ENCODE peak calls at places on chromosomes 16 and 17, in ten cellular contexts. E is tibial nerve, D is right lobe of liver, G is gastrocnemius medialis, L is heart left ventricle, J is A549, A is HCT116, I is ovary, X is body of pancreas, K is transverse colon. N is an unnamed sample.

GRCh38 chr16:318628-319027 is 33.9 kb downstream of the AXIN1 start:
- DNase-seq in E (no peak), D (no peak), G (no peak), L (no peak), J (peak), A (no peak), I (no peak), X (no peak), K (no peak), N (no peak)

GRCh38 chr17:9768381-9768934 is 22.9 kb downstream of the DHRS7C start:
- DNase-seq in E (no peak), D (no peak), G (no peak), L (no peak), J (peak), A (peak), I (no peak), X (no peak), K (no peak), N (no peak)

GRCh38 chr16:14310519-14310991 is 239.4 kb downstream of the MRTFB start:
- DNase-seq in E (no peak), D (no peak), G (peak), L (no peak), J (peak), A (no peak), I (no peak), X (no peak), K (peak), N (no peak)

GRCh38 chr16:54817940-54818574 is 112.6 kb upstream of the IRX5 start:
- DNase-seq in E (no peak), D (no peak), G (no peak), L (no peak), J (no peak), A (no peak), I (no peak), X (no peak), K (no peak), N (no peak)

GRCh38 chr16:73082608-73083007 is 34.7 kb upstream of the ZFHX3 start:
- DNase-seq in E (no peak), D (no peak), G (no peak), L (no peak), J (peak), A (no peak), I (no peak), X (no peak), K (no peak), N (no peak)

GRCh38 chr17:8753976-8754440 is 4.3 kb downstream of the SPDYE4 start:
- DNase-seq in E (no peak), D (no peak), G (no peak), L (no peak), J (peak), A (peak), I (no peak), X (no peak), K (no peak), N (no peak)

GRCh38 chr17:16649585-16649984 is 4.1 kb downstream of the ZNF624 start:
- DNase-seq in E (no peak), D (no peak), G (no peak), L (no peak), J (no peak), A (no peak), I (no peak), X (no peak), K (no peak), N (no peak)

GRCh38 chr17:43372273-43372911 is 26.4 kb upstream of the ARL4D start:
- DNase-seq in E (no peak), D (no peak), G (no peak), L (peak), J (no peak), A (no peak), I (peak), X (peak), K (peak), N (peak)

GRCh38 chr17:68053237-68054030 is 17.9 kb downstream of the KPNA2 start:
- DNase-seq in E (no peak), D (peak), G (peak), L (peak), J (no peak), A (no peak), I (no peak), X (no peak), K (no peak), N (peak)

GRCh38 chr16:88060524-88061219 is 109.4 kb downstream of the BANP start:
- DNase-seq in E (no peak), D (no peak), G (no peak), L (no peak), J (no peak), A (no peak), I (peak), X (no peak), K (no peak), N (no peak)

GRCh38 chr17:28340374-28340773 is 4.8 kb downstream of the TNFAIP1 start:
- DNase-seq in E (no peak), D (no peak), G (no peak), L (no peak), J (no peak), A (no peak), I (no peak), X (no peak), K (no peak), N (no peak)

GRCh38 chr16:89555780-89556179 is 4.7 kb upstream of the RPL13 start:
- DNase-seq in E (no peak), D (no peak), G (no peak), L (no peak), J (no peak), A (no peak), I (no peak), X (no peak), K (no peak), N (no peak)

GRCh38 chr16:90084215-90084614 is 7.1 kb upstream of the PRDM7 start:
- DNase-seq in E (no peak), D (no peak), G (no peak), L (no peak), J (no peak), A (no peak), I (no peak), X (no peak), K (no peak), N (no peak)

GRCh38 chr17:42182927-42183734 is 2.1 kb downstream of the HCRT start:
- DNase-seq in E (no peak), D (no peak), G (no peak), L (no peak), J (peak), A (no peak), I (no peak), X (no peak), K (no peak), N (no peak)

GRCh38 chr17:83116783-83117555 is 37.6 kb downstream of the METRNL start:
- DNase-seq in E (no peak), D (no peak), G (no peak), L (no peak), J (no peak), A (no peak), I (no peak), X (no peak), K (no peak), N (no peak)

GRCh38 chr17:68122587-68122986 is 87.1 kb downstream of the KPNA2 start:
- DNase-seq in E (no peak), D (no peak), G (no peak), L (no peak), J (no peak), A (no peak), I (no peak), X (no peak), K (no peak), N (no peak)

GRCh38 chr17:37530420-37530819 is 40.7 kb downstream of the DUSP14 start:
- DNase-seq in E (no peak), D (no peak), G (no peak), L (no peak), J (no peak), A (no peak), I (no peak), X (no peak), K (no peak), N (no peak)

GRCh38 chr17:12078791-12079190 is 58.1 kb downstream of the MAP2K4 start:
- DNase-seq in E (no peak), D (no peak), G (no peak), L (no peak), J (no peak), A (no peak), I (no peak), X (no peak), K (no peak), N (no peak)

GRCh38 chr16:69481901-69482341 is 57.5 kb downstream of the CYB5B start:
- DNase-seq in E (peak), D (peak), G (peak), L (peak), J (no peak), A (no peak), I (peak), X (peak), K (peak), N (peak)

GRCh38 chr16:88389191-88389590 is 6.4 kb downstream of the ZNF469 start:
- DNase-seq in E (no peak), D (no peak), G (no peak), L (no peak), J (no peak), A (no peak), I (no peak), X (no peak), K (no peak), N (no peak)

GRCh38 chr16:81493755-81494433 is 49.3 kb downstream of the CMIP start:
- DNase-seq in E (no peak), D (peak), G (no peak), L (no peak), J (peak), A (peak), I (no peak), X (peak), K (peak), N (no peak)

GRCh38 chr17:250487-251300 is 69.2 kb upstream of the DOC2B start:
- DNase-seq in E (no peak), D (peak), G (peak), L (no peak), J (no peak), A (no peak), I (peak), X (no peak), K (peak), N (peak)

GRCh38 chr17:56125830-56126819 is 27.1 kb upstream of the ANKFN1 start:
- DNase-seq in E (no peak), D (no peak), G (no peak), L (no peak), J (peak), A (peak), I (no peak), X (peak), K (no peak), N (no peak)

GRCh38 chr16:13909872-13910303 is 10.1 kb upstream of the ERCC4 start:
- DNase-seq in E (no peak), D (peak), G (peak), L (peak), J (peak), A (no peak), I (peak), X (peak), K (no peak), N (no peak)

GRCh38 chr17:81815646-81815985 is 11.7 kb downstream of the GCGR start:
- DNase-seq in E (no peak), D (no peak), G (no peak), L (no peak), J (no peak), A (no peak), I (no peak), X (no peak), K (peak), N (no peak)

GRCh38 chr17:7130626-7131467 is 16.2 kb upstream of the ASGR2 start:
- DNase-seq in E (no peak), D (no peak), G (peak), L (no peak), J (no peak), A (no peak), I (no peak), X (no peak), K (no peak), N (no peak)

GRCh38 chr17:67770539-67770938 is 52.8 kb downstream of the NOL11 start:
- DNase-seq in E (no peak), D (no peak), G (no peak), L (no peak), J (no peak), A (no peak), I (no peak), X (no peak), K (no peak), N (no peak)

GRCh38 chr17:32536736-32537646 is 50.2 kb downstream of the CDK5R1 start:
- DNase-seq in E (no peak), D (no peak), G (no peak), L (no peak), J (no peak), A (no peak), I (no peak), X (no peak), K (no peak), N (no peak)

GRCh38 chr17:77842906-77843249 is 115.6 kb upstream of the TNRC6C start:
- DNase-seq in E (no peak), D (no peak), G (no peak), L (no peak), J (no peak), A (no peak), I (no peak), X (no peak), K (no peak), N (no peak)

GRCh38 chr17:50171371-50172071 is 5.7 kb downstream of the SGCA start:
- DNase-seq in E (no peak), D (no peak), G (peak), L (no peak), J (no peak), A (no peak), I (no peak), X (no peak), K (no peak), N (no peak)

GRCh38 chr16:78522327-78522726 is 422.9 kb downstream of the WWOX start:
- DNase-seq in E (no peak), D (no peak), G (no peak), L (no peak), J (no peak), A (no peak), I (no peak), X (no peak), K (no peak), N (no peak)

GRCh38 chr17:29592850-29593545 is at the start of gene ANKRD13B:
- DNase-seq in E (no peak), D (peak), G (no peak), L (no peak), J (peak), A (no peak), I (peak), X (no peak), K (peak), N (peak)

GRCh38 chr16:55655381-55655708 is 443 bp upstream of the SLC6A2 start:
- DNase-seq in E (no peak), D (no peak), G (no peak), L (no peak), J (no peak), A (no peak), I (no peak), X (no peak), K (no peak), N (no peak)

GRCh38 chr17:65930140-65930715 is 261.7 kb downstream of the CEP112 start:
- DNase-seq in E (no peak), D (no peak), G (no peak), L (no peak), J (no peak), A (no peak), I (no peak), X (no peak), K (no peak), N (no peak)

GRCh38 chr16:19077879-19078278 is 10.5 kb downstream of the COQ7 start:
- DNase-seq in E (no peak), D (no peak), G (no peak), L (no peak), J (no peak), A (no peak), I (no peak), X (no peak), K (no peak), N (no peak)

GRCh38 chr17:70622382-70623260 is 453.3 kb downstream of the KCNJ2 start:
- DNase-seq in E (no peak), D (no peak), G (peak), L (peak), J (peak), A (peak), I (peak), X (peak), K (peak), N (no peak)

GRCh38 chr16:36336-36984 is 16.9 kb downstream of the POLR3K start:
- DNase-seq in E (no peak), D (no peak), G (no peak), L (no peak), J (no peak), A (no peak), I (no peak), X (no peak), K (no peak), N (no peak)

DNA sequence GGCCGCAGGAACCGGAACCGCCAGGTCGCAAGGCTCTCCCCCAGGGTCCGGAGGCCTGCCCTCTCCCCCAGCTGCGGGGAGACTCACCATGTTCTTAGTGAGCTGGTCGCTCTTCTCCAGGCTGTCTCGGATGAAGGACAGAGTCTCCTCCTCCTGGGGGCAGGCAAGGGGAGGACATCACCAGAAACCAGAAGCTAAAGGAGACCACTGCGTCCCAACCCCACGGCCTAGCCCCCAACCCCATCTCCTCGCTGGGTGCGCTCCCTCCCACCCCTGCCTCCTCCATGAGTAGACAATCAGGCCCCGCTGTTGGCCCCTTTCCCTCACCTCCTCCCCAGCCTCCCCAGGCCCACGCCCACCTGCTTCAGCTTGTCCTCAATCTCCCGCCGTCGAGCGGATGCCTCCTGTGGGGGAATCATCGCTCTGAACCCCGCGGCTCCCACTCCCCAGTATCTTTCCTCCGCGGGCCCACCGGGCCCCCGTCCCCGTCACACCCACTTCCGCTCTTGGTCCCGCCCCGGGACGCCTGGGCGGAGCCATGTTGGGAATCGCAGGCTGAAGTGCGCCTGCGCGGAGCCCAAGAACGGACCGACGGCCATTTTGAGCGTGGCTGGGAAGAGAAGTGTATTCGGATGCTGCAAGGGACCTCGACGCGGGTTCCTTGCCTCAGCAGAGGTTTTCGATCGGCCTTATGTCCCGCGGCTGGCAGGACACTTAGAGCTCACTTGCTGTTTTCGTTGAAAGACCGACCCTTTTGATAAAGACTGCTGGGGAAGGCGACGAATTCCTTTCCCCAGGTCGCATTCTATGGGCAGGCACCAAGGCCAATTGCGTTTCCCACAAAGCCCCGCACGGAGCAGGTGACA is at the start of gene EXOC7:
- DNase-seq in E (peak), D (peak), G (peak), L (peak), J (peak), A (peak), I (peak), X (peak), K (peak), N (peak)
- TF ChIP-seq POLR2A in E (peak), D (peak), G (peak), L (no peak), J (peak), A (peak), I (peak), X (peak), K (peak), N (peak)

DNA sequence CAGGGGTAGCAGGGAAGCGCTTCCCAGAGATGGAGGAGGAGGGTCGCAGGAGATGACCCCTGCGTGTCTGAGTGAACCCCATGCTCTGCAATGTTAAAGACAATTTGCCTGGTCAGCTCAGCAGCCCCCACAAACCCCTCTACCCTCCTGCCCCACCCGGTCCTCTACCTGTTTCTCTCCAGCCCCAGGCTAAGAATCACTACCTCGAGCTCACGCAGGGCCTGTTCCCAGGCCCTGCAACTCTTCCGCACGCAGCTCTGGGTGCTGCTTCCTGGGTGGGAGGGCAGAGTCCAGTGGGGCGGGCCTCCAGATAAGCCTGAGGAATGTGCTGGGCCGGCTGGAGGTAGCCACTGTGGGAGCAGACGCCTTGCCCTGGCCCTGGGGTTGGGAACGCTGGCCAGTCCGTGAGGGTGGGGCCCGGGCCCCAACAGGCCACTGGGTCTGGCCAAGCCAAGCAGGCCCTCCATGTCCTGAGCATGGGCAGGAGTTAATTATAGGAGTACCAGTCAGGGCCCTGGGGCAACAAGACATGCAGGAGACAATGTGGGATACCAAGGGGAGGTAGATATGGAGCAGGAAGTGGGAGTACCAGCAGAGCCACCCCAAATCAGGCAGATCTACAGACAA is 6.1 kb downstream of the DOK4 start:
- DNase-seq in E (no peak), D (peak), G (peak), L (peak), J (peak), A (no peak), I (no peak), X (peak), K (peak), N (peak)
- TF ChIP-seq POLR2A in E (no peak), D (peak), G (no peak), L (no peak), J (peak), A (no peak), I (no peak), X (peak), K (peak), N (no peak)

GRCh38 chr16:48014349-48015135 is 141.3 kb downstream of the ABCC12 start:
- DNase-seq in E (no peak), D (no peak), G (no peak), L (no peak), J (peak), A (peak), I (no peak), X (no peak), K (no peak), N (no peak)

GRCh38 chr16:48013476-48013875 is 142.3 kb downstream of the ABCC12 start:
- DNase-seq in E (no peak), D (no peak), G (no peak), L (no peak), J (no peak), A (no peak), I (no peak), X (no peak), K (no peak), N (no peak)

GRCh38 chr16:48008011-48008410 is 147.8 kb downstream of the ABCC12 start:
- DNase-seq in E (no peak), D (no peak), G (no peak), L (no peak), J (no peak), A (no peak), I (no peak), X (no peak), K (no peak), N (no peak)

GRCh38 chr16:48011466-48011865 is 144.3 kb downstream of the ABCC12 start:
- DNase-seq in E (no peak), D (no peak), G (no peak), L (no peak), J (no peak), A (no peak), I (no peak), X (no peak), K (no peak), N (no peak)

GRCh38 chr16:48011888-48012658 is 143.7 kb downstream of the ABCC12 start:
- DNase-seq in E (no peak), D (no peak), G (no peak), L (no peak), J (no peak), A (no peak), I (no peak), X (no peak), K (no peak), N (no peak)
- TF ChIP-seq POLR2A in E (no peak), D (no peak), G (no peak), L (no peak), J (no peak), A (no peak), I (no peak), X (no peak), K (no peak), N (no peak)

DNA sequence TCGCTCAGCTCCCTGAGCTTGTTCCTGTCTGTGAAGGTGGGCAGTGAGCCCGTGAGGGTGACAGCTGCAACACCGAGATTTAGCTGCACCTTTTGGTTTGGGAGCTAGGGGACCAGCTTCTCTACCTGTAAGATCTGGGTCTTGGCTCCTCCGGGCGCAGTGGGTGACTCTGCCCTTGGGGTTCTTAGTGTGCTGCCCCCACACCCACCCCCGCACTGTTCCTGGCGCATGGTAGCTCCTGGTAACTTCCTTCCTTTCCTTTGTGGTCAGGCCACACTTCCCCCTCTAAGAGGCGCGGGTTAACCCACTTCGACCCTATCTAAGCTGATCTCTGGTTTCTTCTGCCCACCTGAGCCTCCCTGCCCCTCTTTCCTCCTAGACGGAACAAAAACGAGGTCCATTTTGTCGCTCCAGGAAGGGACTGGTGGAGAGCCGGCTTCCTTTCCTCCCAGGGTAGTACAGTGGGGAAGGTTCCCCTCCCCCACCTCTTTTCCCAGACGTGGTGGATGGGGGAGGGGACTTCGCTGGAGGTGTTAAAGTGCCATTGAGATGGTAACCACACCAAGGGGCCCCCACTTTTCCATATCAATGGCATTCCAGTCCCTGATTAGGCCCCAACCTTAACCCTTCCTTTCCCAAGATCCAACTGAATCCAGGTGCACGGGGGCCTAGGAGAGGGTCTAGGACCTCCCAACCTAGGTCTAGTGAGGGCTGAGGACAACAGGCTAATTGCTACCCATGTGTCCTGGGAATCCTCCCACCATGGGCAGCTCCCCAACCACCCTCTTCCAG is 4.6 kb upstream of the CLDN9 start:
- DNase-seq in E (no peak), D (peak), G (no peak), L (no peak), J (no peak), A (no peak), I (no peak), X (peak), K (no peak), N (no peak)
- TF ChIP-seq POLR2A in E (no peak), D (no peak), G (no peak), L (no peak), J (no peak), A (no peak), I (no peak), X (no peak), K (no peak), N (no peak)